ENCODE peak calls at places on chromosomes 3 and 15, in nine cellular contexts. G is right cardiac atrium; P is heart right ventricle; E is Jurkat, Clone E6-1; N is astrocyte; L is fibroblast of pulmonary artery; I is fibroblast of villous mesenchyme; Q is mesendoderm; J is endodermal cell. M is an unnamed sample.

GRCh38 chr15:91465696-91466095 is 365.6 kb downstream of the SV2B start:
- DNase-seq in G (no peak), P (no peak), E (no peak), N (no peak), L (no peak), I (no peak), Q (no peak), J (no peak), M (no peak)

GRCh38 chr15:50355980-50356379 is 982 bp upstream of the GABPB1 start:
- DNase-seq in G (no peak), P (no peak), E (no peak), N (no peak), L (peak), I (no peak), Q (no peak), J (no peak), M (no peak)

GRCh38 chr15:99371180-99372103 is 120.2 kb downstream of the LRRC28 start:
- DNase-seq in G (no peak), P (no peak), E (no peak), N (peak), L (peak), I (peak), Q (no peak), J (no peak), M (no peak)

GRCh38 chr15:94674251-94674650 is 442.9 kb downstream of the MCTP2 start:
- DNase-seq in G (peak), P (no peak), E (no peak), N (peak), L (no peak), I (peak), Q (no peak), J (no peak), M (no peak)

GRCh38 chr15:63264685-63265302 is 12.6 kb upstream of the APH1B start:
- DNase-seq in G (no peak), P (no peak), E (no peak), N (no peak), L (peak), I (peak), Q (no peak), J (no peak), M (no peak)

GRCh38 chr15:83174891-83175290 is 32.7 kb downstream of the HDGFL3 start:
- DNase-seq in G (no peak), P (no peak), E (no peak), N (no peak), L (no peak), I (no peak), Q (no peak), J (no peak), M (no peak)

GRCh38 chr3:47296562-47297302 is 14.0 kb downstream of the KLHL18 start:
- DNase-seq in G (no peak), P (no peak), E (no peak), N (no peak), L (no peak), I (no peak), Q (no peak), J (no peak), M (no peak)

GRCh38 chr15:68383161-68384074 is 48.5 kb downstream of the ITGA11 start:
- DNase-seq in G (peak), P (no peak), E (peak), N (no peak), L (peak), I (no peak), Q (peak), J (peak), M (peak)

GRCh38 chr3:177776656-177777055 is 579.4 kb upstream of the TBL1XR1 start:
- DNase-seq in G (no peak), P (no peak), E (no peak), N (peak), L (peak), I (peak), Q (peak), J (peak), M (no peak)

GRCh38 chr3:12662593-12663310 is 1.2 kb downstream of the RAF1 start:
- DNase-seq in G (peak), P (peak), E (peak), N (no peak), L (peak), I (peak), Q (peak), J (peak), M (peak)

GRCh38 chr3:125319765-125320164 is 55.4 kb downstream of the ZNF148 start:
- DNase-seq in G (no peak), P (no peak), E (no peak), N (no peak), L (no peak), I (no peak), Q (peak), J (no peak), M (no peak)

GRCh38 chr3:107222927-107223326 is 154.3 kb upstream of the CCDC54 start:
- DNase-seq in G (no peak), P (no peak), E (no peak), N (peak), L (peak), I (peak), Q (no peak), J (no peak), M (no peak)

GRCh38 chr3:94137377-94137776 is 74.5 kb downstream of the NSUN3 start:
- DNase-seq in G (no peak), P (no peak), E (no peak), N (peak), L (peak), I (peak), Q (no peak), J (no peak), M (no peak)

GRCh38 chr3:71724584-71725278 is 471 bp downstream of the EIF4E3 start:
- DNase-seq in G (peak), P (peak), E (no peak), N (no peak), L (no peak), I (peak), Q (no peak), J (peak), M (peak)

GRCh38 chr3:189233225-189233858 is 61.6 kb downstream of the TPRG1 start:
- DNase-seq in G (peak), P (peak), E (peak), N (peak), L (peak), I (peak), Q (peak), J (peak), M (peak)

GRCh38 chr3:183193762-183194701 is 31.5 kb upstream of the LAMP3 start:
- DNase-seq in G (no peak), P (no peak), E (no peak), N (no peak), L (no peak), I (peak), Q (no peak), J (no peak), M (no peak)

GRCh38 chr3:24336101-24336500 is 158.5 kb downstream of the THRB start:
- DNase-seq in G (peak), P (no peak), E (no peak), N (no peak), L (no peak), I (no peak), Q (no peak), J (no peak), M (no peak)

GRCh38 chr3:30006111-30006510 is 600.3 kb upstream of the TGFBR2 start:
- DNase-seq in G (no peak), P (no peak), E (no peak), N (no peak), L (no peak), I (no peak), Q (no peak), J (no peak), M (no peak)

GRCh38 chr15:74664028-74664616 is 31.7 kb downstream of the EDC3 start:
- DNase-seq in G (peak), P (peak), E (no peak), N (peak), L (peak), I (peak), Q (no peak), J (no peak), M (no peak)

GRCh38 chr3:40852712-40853111 is 328.0 kb downstream of the ZNF621 start:
- DNase-seq in G (no peak), P (no peak), E (no peak), N (no peak), L (no peak), I (no peak), Q (no peak), J (no peak), M (no peak)

GRCh38 chr3:10551821-10552630 is 46.6 kb upstream of the ATP2B2 start:
- DNase-seq in G (peak), P (peak), E (peak), N (peak), L (no peak), I (no peak), Q (no peak), J (peak), M (peak)

GRCh38 chr3:18153571-18154173 is 271.5 kb downstream of the SATB1 start:
- DNase-seq in G (no peak), P (no peak), E (no peak), N (peak), L (peak), I (peak), Q (peak), J (peak), M (no peak)

GRCh38 chr15:84598993-84599392 is 1.8 kb upstream of the ZSCAN2 start:
- DNase-seq in G (no peak), P (no peak), E (peak), N (peak), L (peak), I (peak), Q (peak), J (peak), M (peak)
- H3K4me3 ChIP-seq in G (no peak), P (no peak), E (peak), N (no peak), L (no peak), I (no peak), Q (no peak), J (no peak), M (peak)

GRCh38 chr3:101362408-101362807 is 42.0 kb upstream of the IMPG2 start:
- DNase-seq in G (no peak), P (no peak), E (no peak), N (no peak), L (no peak), I (no peak), Q (no peak), J (no peak), M (no peak)
- H3K4me3 ChIP-seq in G (no peak), P (no peak), E (no peak), N (no peak), L (no peak), I (no peak), Q (no peak), J (no peak), M (no peak)

GRCh38 chr15:40265875-40266274 is 17.0 kb downstream of the ANKRD63 start:
- DNase-seq in G (peak), P (no peak), E (no peak), N (no peak), L (no peak), I (no peak), Q (no peak), J (no peak), M (no peak)

GRCh38 chr15:40265355-40265754 is 17.5 kb downstream of the ANKRD63 start:
- DNase-seq in G (no peak), P (no peak), E (no peak), N (no peak), L (no peak), I (no peak), Q (no peak), J (no peak), M (no peak)

GRCh38 chr15:40266828-40267304 is 16.0 kb downstream of the ANKRD63 start:
- DNase-seq in G (peak), P (no peak), E (no peak), N (peak), L (peak), I (peak), Q (peak), J (no peak), M (no peak)

GRCh38 chr15:40263036-40263754 is 19.7 kb downstream of the ANKRD63 start:
- DNase-seq in G (no peak), P (no peak), E (no peak), N (peak), L (peak), I (peak), Q (no peak), J (no peak), M (no peak)

GRCh38 chr15:40264321-40265153 is 18.3 kb downstream of the ANKRD63 start:
- DNase-seq in G (no peak), P (no peak), E (no peak), N (no peak), L (no peak), I (no peak), Q (no peak), J (no peak), M (no peak)
- H3K4me3 ChIP-seq in G (no peak), P (no peak), E (no peak), N (no peak), L (no peak), I (no peak), Q (no peak), J (no peak), M (no peak)

GRCh38 chr3:66425566-66425965 is 75.3 kb downstream of the LRIG1 start:
- DNase-seq in G (no peak), P (no peak), E (no peak), N (no peak), L (no peak), I (no peak), Q (no peak), J (no peak), M (no peak)
- H3K4me3 ChIP-seq in G (no peak), P (no peak), E (no peak), N (no peak), L (no peak), I (no peak), Q (no peak), J (no peak), M (no peak)

DNA sequence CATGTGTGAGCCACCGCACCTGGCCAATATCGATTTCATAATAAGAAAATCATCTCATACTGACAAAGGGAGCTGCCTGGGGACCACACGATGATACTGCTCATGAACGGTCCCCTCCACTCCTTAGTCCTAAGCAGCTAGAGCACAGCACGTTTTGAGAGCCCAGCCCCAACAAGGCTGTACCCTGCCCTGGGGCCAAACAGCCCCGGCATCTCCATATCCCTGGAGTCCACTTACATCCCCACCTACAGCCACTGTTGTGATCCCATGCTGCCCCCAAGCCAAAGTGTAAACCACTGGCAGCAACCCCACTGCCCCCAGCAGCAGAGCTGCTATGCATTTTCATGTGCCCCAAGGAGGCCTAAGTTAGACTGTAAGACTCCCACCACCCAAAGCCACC is 52.8 kb downstream of the ADAM10 start:
- DNase-seq in G (no peak), P (no peak), E (no peak), N (no peak), L (no peak), I (no peak), Q (peak), J (no peak), M (no peak)
- H3K4me3 ChIP-seq in G (no peak), P (no peak), E (no peak), N (no peak), L (no peak), I (no peak), Q (no peak), J (no peak), M (no peak)

GRCh38 chr3:149536429-149536828 is 61.9 kb downstream of the TM4SF4 start:
- DNase-seq in G (peak), P (peak), E (no peak), N (peak), L (peak), I (peak), Q (peak), J (peak), M (no peak)
- H3K4me3 ChIP-seq in G (no peak), P (peak), E (no peak), N (no peak), L (no peak), I (no peak), Q (no peak), J (no peak), M (no peak)

DNA sequence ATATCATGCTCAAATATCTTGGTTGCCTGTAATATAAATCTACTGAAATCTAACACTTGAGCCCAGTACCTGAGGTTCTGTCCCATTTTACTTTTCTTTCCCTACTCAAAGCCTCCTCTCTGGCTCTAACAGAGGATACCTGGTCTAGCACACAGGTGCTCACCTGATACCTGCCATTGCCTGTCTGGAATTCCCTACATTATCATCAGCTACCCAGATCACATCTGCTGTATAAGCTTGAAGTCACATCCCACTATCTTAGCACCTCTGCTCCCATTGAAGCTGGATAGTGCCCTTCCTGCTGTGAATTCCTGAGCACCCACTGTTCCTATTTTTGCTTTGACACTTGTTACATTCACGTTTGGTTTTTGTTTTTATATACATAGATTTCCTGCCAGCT is 30.5 kb downstream of the GYG1 start:
- DNase-seq in G (no peak), P (no peak), E (no peak), N (no peak), L (no peak), I (no peak), Q (peak), J (no peak), M (no peak)
- H3K4me3 ChIP-seq in G (no peak), P (no peak), E (no peak), N (no peak), L (no peak), I (no peak), Q (no peak), J (no peak), M (no peak)

M was measured in DND-41.